ENCODE peak calls at places on chromosome 19, in four cellular contexts. W, H, F and A are unnamed samples. For H3K4me1, the result is how much of the 10 kb centered on the place peaks cover.

GRCh38 chr19:31347828-31348314 is 1.4 kb downstream of the TSHZ3 start:
- DNase-seq in H (no peak), W (no peak), F (no peak), A (no peak)

GRCh38 chr19:50772408-50773311 is 2.4 kb downstream of the GPR32 start:
- DNase-seq in H (peak), W (no peak), F (no peak), A (no peak)

GRCh38 chr19:13122275-13122878 is 4.3 kb downstream of the NACC1 start:
- DNase-seq in W (no peak), H (no peak), F (no peak), A (no peak)

GRCh38 chr19:44876930-44877530 is 14.0 kb upstream of the TOMM40 start:
- DNase-seq in W (no peak), H (no peak), F (no peak), A (no peak)

GRCh38 chr19:10392120-10392519 is 11.2 kb downstream of the CDC37 start:
- DNase-seq in H (no peak), F (no peak), W (no peak), A (no peak)

GRCh38 chr19:31304877-31305312 is 44.3 kb downstream of the TSHZ3 start:
- DNase-seq in H (no peak), F (no peak), W (no peak), A (peak)

GRCh38 chr19:57103573-57104277 is 16.1 kb upstream of the USP29 start:
- DNase-seq in F (peak), W (peak), H (peak), A (peak)

GRCh38 chr19:10637894-10638293 is 12.5 kb downstream of the SLC44A2 start:
- DNase-seq in W (no peak), F (no peak), H (no peak), A (no peak)

GRCh38 chr19:13103961-13104847 is 1.5 kb upstream of the LYL1 start:
- DNase-seq in H (peak), F (peak), W (no peak), A (peak)

GRCh38 chr19:45798995-45799517 is 6.4 kb upstream of the DMWD start:
- DNase-seq in W (no peak), F (no peak), H (peak), A (peak)

GRCh38 chr19:5976768-5977167 is 1.2 kb downstream of the RANBP3 start:
- DNase-seq in F (no peak), W (no peak), H (no peak), A (no peak)

GRCh38 chr19:55426042-55426441 is 17.1 kb downstream of the SHISA7 start:
- DNase-seq in W (no peak), F (no peak), H (no peak), A (no peak)

GRCh38 chr19:42178791-42179500 is 38.5 kb downstream of the DEDD2 start:
- DNase-seq in H (peak), W (no peak), F (no peak), A (no peak)

GRCh38 chr19:48813123-48813911 is 2.5 kb upstream of the BCAT2 start:
- DNase-seq in H (peak), F (no peak), W (no peak), A (no peak)

GRCh38 chr19:3007975-3008374 is 21.1 kb downstream of the TLE2 start:
- DNase-seq in W (no peak), F (no peak), H (no peak), A (no peak)

GRCh38 chr19:35251456-35251855 is 2.7 kb downstream of the LSR start:
- DNase-seq in H (no peak), F (no peak), W (no peak), A (no peak)

DNA sequence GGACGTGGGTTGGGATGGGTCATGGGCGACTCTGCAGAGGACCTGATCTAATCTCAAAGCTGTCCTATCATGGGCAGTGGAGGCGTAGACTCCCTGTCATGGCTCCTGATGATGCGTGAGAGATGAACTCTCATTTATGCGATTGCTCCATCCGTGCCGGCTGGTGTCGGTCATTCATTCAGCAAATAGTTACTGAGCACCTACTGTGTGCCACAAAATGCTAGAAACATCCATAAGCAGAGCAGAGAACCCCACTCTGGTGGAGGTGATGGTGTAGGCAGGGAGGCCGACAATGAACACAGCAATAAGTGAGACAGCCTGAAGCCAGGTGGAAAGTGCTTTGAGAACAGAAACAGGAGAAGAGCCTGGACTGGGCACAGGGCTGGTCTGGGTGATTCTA is 1.7 kb upstream of the REXO1 start:
- DNase-seq in F (no peak), W (no peak), H (no peak), A (no peak)
- H3K4me1 ChIP-seq in F (under half), W (under half), H (under half), A (under half)

GRCh38 chr19:34215666-34216038 is 38.7 kb upstream of the GARRE1 start:
- DNase-seq in W (no peak), H (no peak), F (no peak), A (no peak)

GRCh38 chr19:34217952-34218817 is 36.2 kb upstream of the GARRE1 start:
- DNase-seq in H (peak), F (no peak), W (peak), A (peak)

GRCh38 chr19:34220472-34221063 is 33.8 kb upstream of the GARRE1 start:
- DNase-seq in F (peak), W (peak), H (peak), A (peak)

GRCh38 chr19:34222386-34222785 is 32.0 kb upstream of the GARRE1 start:
- DNase-seq in F (no peak), H (no peak), W (no peak), A (no peak)

GRCh38 chr19:34218818-34219164 is 35.6 kb upstream of the GARRE1 start:
- DNase-seq in H (no peak), W (no peak), F (no peak), A (no peak)
- H3K4me3 ChIP-seq in H (no peak), W (no peak), F (no peak), A (no peak)

GRCh38 chr19:47095707-47096704 is 17.6 kb downstream of the ZC3H4 start:
- DNase-seq in F (peak), W (peak), H (no peak), A (no peak)
- H3K4me1 ChIP-seq in F (under half), W (under half), H (under half), A (under half)

GRCh38 chr19:15431396-15432017 is 12.7 kb upstream of the AKAP8L start:
- DNase-seq in F (no peak), H (no peak), W (no peak), A (no peak)
- H3K4me3 ChIP-seq in F (peak), H (peak), W (peak), A (peak)